ENCODE peak calls at places on chromosomes 2 and 18, in ten cellular contexts. One of them, this sample, is unnamed.

GRCh38 chr18:49161627-49162026 is 210.9 kb upstream of the SMAD7 start:
- DNase-seq in WTC11: no peak
- DNase-seq in CD4-positive, alpha-beta T cell: no peak
- DNase-seq in kidney: no peak
- DNase-seq in tibial artery: no peak
- DNase-seq in Peyer's patch: no peak
- DNase-seq in A549: no peak
- DNase-seq in pancreas: no peak
- DNase-seq in heart left ventricle: no peak
- DNase-seq in psoas muscle: no peak
- DNase-seq in this sample: no peak

GRCh38 chr2:154704991-154705390 is 6.5 kb downstream of the KCNJ3 start:
- DNase-seq in WTC11: no peak
- DNase-seq in CD4-positive, alpha-beta T cell: no peak
- DNase-seq in kidney: no peak
- DNase-seq in tibial artery: no peak
- DNase-seq in Peyer's patch: no peak
- DNase-seq in A549: no peak
- DNase-seq in pancreas: no peak
- DNase-seq in heart left ventricle: no peak
- DNase-seq in psoas muscle: no peak
- DNase-seq in this sample: no peak

GRCh38 chr2:33577660-33578059 is 21.4 kb downstream of the FAM98A start:
- DNase-seq in WTC11: no peak
- DNase-seq in CD4-positive, alpha-beta T cell: no peak
- DNase-seq in kidney: no peak
- DNase-seq in tibial artery: no peak
- DNase-seq in Peyer's patch: no peak
- DNase-seq in A549: no peak
- DNase-seq in pancreas: no peak
- DNase-seq in heart left ventricle: no peak
- DNase-seq in psoas muscle: no peak
- DNase-seq in this sample: no peak

GRCh38 chr2:153068067-153068466 is 349.6 kb downstream of the ARL6IP6 start:
- DNase-seq in WTC11: no peak
- DNase-seq in CD4-positive, alpha-beta T cell: no peak
- DNase-seq in kidney: no peak
- DNase-seq in tibial artery: no peak
- DNase-seq in Peyer's patch: no peak
- DNase-seq in A549: no peak
- DNase-seq in pancreas: no peak
- DNase-seq in heart left ventricle: no peak
- DNase-seq in psoas muscle: no peak
- DNase-seq in this sample: no peak

GRCh38 chr18:59379772-59380530 is 20.9 kb upstream of the LMAN1 start:
- DNase-seq in WTC11: no peak
- DNase-seq in CD4-positive, alpha-beta T cell: no peak
- DNase-seq in kidney: no peak
- DNase-seq in tibial artery: no peak
- DNase-seq in Peyer's patch: no peak
- DNase-seq in A549: no peak
- DNase-seq in pancreas: no peak
- DNase-seq in heart left ventricle: no peak
- DNase-seq in psoas muscle: no peak
- DNase-seq in this sample: no peak

GRCh38 chr18:40152859-40153258 is 1802.2 kb upstream of the PIK3C3 start:
- DNase-seq in WTC11: no peak
- DNase-seq in CD4-positive, alpha-beta T cell: no peak
- DNase-seq in kidney: no peak
- DNase-seq in tibial artery: no peak
- DNase-seq in Peyer's patch: no peak
- DNase-seq in A549: no peak
- DNase-seq in pancreas: no peak
- DNase-seq in heart left ventricle: no peak
- DNase-seq in psoas muscle: no peak
- DNase-seq in this sample: no peak

GRCh38 chr2:238099709-238100048 is 461 bp upstream of the ESPNL start:
- DNase-seq in WTC11: no peak
- DNase-seq in CD4-positive, alpha-beta T cell: no peak
- DNase-seq in kidney: peak
- DNase-seq in tibial artery: no peak
- DNase-seq in Peyer's patch: peak
- DNase-seq in A549: no peak
- DNase-seq in pancreas: peak
- DNase-seq in heart left ventricle: peak
- DNase-seq in psoas muscle: no peak
- DNase-seq in this sample: no peak

GRCh38 chr2:222827417-222827816 is 33.4 kb upstream of the ACSL3 start:
- DNase-seq in WTC11: no peak
- DNase-seq in CD4-positive, alpha-beta T cell: no peak
- DNase-seq in kidney: no peak
- DNase-seq in tibial artery: no peak
- DNase-seq in Peyer's patch: no peak
- DNase-seq in A549: no peak
- DNase-seq in pancreas: no peak
- DNase-seq in heart left ventricle: no peak
- DNase-seq in psoas muscle: no peak
- DNase-seq in this sample: no peak

GRCh38 chr2:12604248-12604801 is 112.4 kb upstream of the TRIB2 start:
- DNase-seq in WTC11: no peak
- DNase-seq in CD4-positive, alpha-beta T cell: no peak
- DNase-seq in kidney: no peak
- DNase-seq in tibial artery: no peak
- DNase-seq in Peyer's patch: no peak
- DNase-seq in A549: no peak
- DNase-seq in pancreas: no peak
- DNase-seq in heart left ventricle: no peak
- DNase-seq in psoas muscle: no peak
- DNase-seq in this sample: no peak

GRCh38 chr2:12605366-12605765 is 111.4 kb upstream of the TRIB2 start:
- DNase-seq in WTC11: no peak
- DNase-seq in CD4-positive, alpha-beta T cell: no peak
- DNase-seq in kidney: no peak
- DNase-seq in tibial artery: no peak
- DNase-seq in Peyer's patch: no peak
- DNase-seq in A549: no peak
- DNase-seq in pancreas: no peak
- DNase-seq in heart left ventricle: no peak
- DNase-seq in psoas muscle: no peak
- DNase-seq in this sample: no peak

GRCh38 chr2:12607971-12608370 is 108.8 kb upstream of the TRIB2 start:
- DNase-seq in WTC11: no peak
- DNase-seq in CD4-positive, alpha-beta T cell: no peak
- DNase-seq in kidney: no peak
- DNase-seq in tibial artery: no peak
- DNase-seq in Peyer's patch: no peak
- DNase-seq in A549: no peak
- DNase-seq in pancreas: no peak
- DNase-seq in heart left ventricle: no peak
- DNase-seq in psoas muscle: no peak
- DNase-seq in this sample: no peak

GRCh38 chr2:12605936-12606335 is 110.8 kb upstream of the TRIB2 start:
- DNase-seq in WTC11: no peak
- DNase-seq in CD4-positive, alpha-beta T cell: no peak
- DNase-seq in kidney: no peak
- DNase-seq in tibial artery: no peak
- DNase-seq in Peyer's patch: no peak
- DNase-seq in A549: no peak
- DNase-seq in pancreas: no peak
- DNase-seq in heart left ventricle: no peak
- DNase-seq in psoas muscle: no peak
- DNase-seq in this sample: no peak

DNA sequence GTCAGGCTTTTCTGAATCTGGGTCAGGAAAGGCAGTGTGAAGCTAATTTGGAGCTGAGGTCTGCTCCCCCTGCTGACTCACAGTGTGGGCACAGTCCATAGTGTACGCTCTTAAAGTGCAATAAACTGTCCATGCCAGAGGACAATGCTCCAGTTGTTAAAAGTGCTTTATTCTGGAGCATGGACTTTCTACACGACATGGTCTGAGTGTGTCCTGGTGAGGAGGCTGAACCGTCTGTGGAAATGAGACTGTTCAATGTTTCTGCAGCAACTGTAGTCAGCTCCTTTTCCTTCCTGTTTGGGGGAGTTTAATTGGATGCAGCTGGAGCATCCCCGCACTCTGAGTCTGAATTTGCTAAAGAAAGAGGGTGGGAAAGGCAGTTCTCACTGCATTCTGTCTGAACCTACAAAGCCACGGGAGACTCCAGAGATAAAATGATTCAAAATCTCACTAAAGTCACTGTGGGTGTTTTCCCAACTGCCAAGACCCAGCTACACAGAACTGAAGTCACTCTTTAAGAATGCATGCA is 110.2 kb upstream of the TRIB2 start:
- DNase-seq in WTC11: no peak
- DNase-seq in CD4-positive, alpha-beta T cell: no peak
- DNase-seq in kidney: no peak
- DNase-seq in tibial artery: no peak
- DNase-seq in Peyer's patch: no peak
- DNase-seq in A549: no peak
- DNase-seq in pancreas: no peak
- DNase-seq in heart left ventricle: no peak
- DNase-seq in psoas muscle: no peak
- DNase-seq in this sample: no peak
- TF ChIP-seq CTCF in WTC11: no peak
- TF ChIP-seq CTCF in CD4-positive, alpha-beta T cell: no peak
- TF ChIP-seq CTCF in kidney: no peak
- TF ChIP-seq CTCF in tibial artery: no peak
- TF ChIP-seq CTCF in Peyer's patch: no peak
- TF ChIP-seq CTCF in A549: no peak
- TF ChIP-seq CTCF in pancreas: no peak
- TF ChIP-seq CTCF in heart left ventricle: peak
- TF ChIP-seq CTCF in psoas muscle: no peak
- TF ChIP-seq CTCF in this sample: no peak

DNA sequence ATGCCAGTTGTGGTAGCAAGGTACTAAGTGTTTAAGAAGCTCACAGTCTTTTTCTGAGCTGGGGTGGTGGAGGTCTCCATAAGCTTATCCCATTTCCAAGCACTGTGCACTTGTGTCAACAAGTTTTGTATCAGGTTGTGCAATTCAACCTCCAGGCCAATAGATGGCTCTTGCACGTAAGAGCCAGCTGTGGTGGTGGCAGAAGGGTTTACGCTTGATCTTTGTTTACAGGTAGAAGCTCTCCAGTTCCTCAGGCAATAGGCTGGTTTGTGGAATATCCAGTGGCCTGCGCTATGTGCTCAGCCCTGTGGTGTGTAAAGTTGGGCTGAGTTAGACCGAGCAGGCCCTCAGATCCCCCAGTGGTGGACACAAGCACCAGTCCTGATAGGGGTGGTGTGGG is 89.7 kb upstream of the CNTNAP5 start:
- DNase-seq in WTC11: no peak
- DNase-seq in CD4-positive, alpha-beta T cell: no peak
- DNase-seq in kidney: no peak
- DNase-seq in tibial artery: no peak
- DNase-seq in Peyer's patch: no peak
- DNase-seq in A549: peak
- DNase-seq in pancreas: no peak
- DNase-seq in heart left ventricle: no peak
- DNase-seq in psoas muscle: no peak
- DNase-seq in this sample: no peak
- TF ChIP-seq CTCF in WTC11: no peak
- TF ChIP-seq CTCF in CD4-positive, alpha-beta T cell: no peak
- TF ChIP-seq CTCF in kidney: no peak
- TF ChIP-seq CTCF in tibial artery: no peak
- TF ChIP-seq CTCF in Peyer's patch: no peak
- TF ChIP-seq CTCF in A549: no peak
- TF ChIP-seq CTCF in pancreas: no peak
- TF ChIP-seq CTCF in heart left ventricle: no peak
- TF ChIP-seq CTCF in psoas muscle: no peak
- TF ChIP-seq CTCF in this sample: no peak

DNA sequence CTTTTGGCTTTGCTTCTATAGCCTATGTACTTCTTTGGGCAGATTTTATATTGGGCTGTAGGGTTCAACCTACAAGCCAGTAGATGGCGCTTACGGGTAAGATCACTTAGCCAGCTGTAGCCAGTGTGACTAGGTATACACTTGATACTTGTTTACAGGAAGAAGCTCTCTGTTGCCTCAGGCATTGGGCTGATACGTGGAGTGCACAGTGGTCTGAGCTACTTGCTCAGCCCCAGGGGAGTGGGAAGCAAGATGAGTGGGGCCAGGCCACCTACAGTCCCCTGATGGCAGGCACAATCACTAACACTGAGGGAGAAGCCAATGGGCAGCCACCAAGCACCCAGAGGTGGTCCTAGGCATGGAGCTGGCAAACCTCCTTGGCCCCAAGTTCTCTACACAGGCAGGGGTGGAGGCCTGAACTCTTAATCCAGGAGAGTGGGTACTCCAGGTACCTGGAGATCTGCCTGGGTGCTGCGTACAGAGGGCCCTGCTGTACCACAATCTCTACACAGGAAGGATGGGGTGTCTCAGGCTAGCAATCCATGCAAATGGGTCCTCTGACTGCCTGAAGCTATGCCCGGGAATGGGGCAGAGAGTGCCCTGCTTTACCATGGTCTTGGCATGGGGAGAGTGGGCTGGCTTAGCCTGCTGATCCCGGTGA is 122.2 kb downstream of the NCOA1 start:
- DNase-seq in WTC11: peak
- DNase-seq in CD4-positive, alpha-beta T cell: no peak
- DNase-seq in kidney: no peak
- DNase-seq in tibial artery: no peak
- DNase-seq in Peyer's patch: no peak
- DNase-seq in A549: peak
- DNase-seq in pancreas: no peak
- DNase-seq in heart left ventricle: no peak
- DNase-seq in psoas muscle: no peak
- DNase-seq in this sample: peak
- TF ChIP-seq CTCF in WTC11: peak
- TF ChIP-seq CTCF in CD4-positive, alpha-beta T cell: no peak
- TF ChIP-seq CTCF in kidney: peak
- TF ChIP-seq CTCF in tibial artery: no peak
- TF ChIP-seq CTCF in Peyer's patch: peak
- TF ChIP-seq CTCF in A549: peak
- TF ChIP-seq CTCF in pancreas: no peak
- TF ChIP-seq CTCF in heart left ventricle: peak
- TF ChIP-seq CTCF in psoas muscle: peak
- TF ChIP-seq CTCF in this sample: peak

GRCh38 chr2:10035633-10036032 is 7.7 kb upstream of the KLF11 start:
- DNase-seq in WTC11: no peak
- DNase-seq in CD4-positive, alpha-beta T cell: no peak
- DNase-seq in kidney: no peak
- DNase-seq in tibial artery: no peak
- DNase-seq in Peyer's patch: no peak
- DNase-seq in A549: no peak
- DNase-seq in pancreas: no peak
- DNase-seq in heart left ventricle: peak
- DNase-seq in psoas muscle: no peak
- DNase-seq in this sample: no peak

GRCh38 chr2:10034333-10035052 is 8.9 kb upstream of the KLF11 start:
- DNase-seq in WTC11: no peak
- DNase-seq in CD4-positive, alpha-beta T cell: no peak
- DNase-seq in kidney: peak
- DNase-seq in tibial artery: no peak
- DNase-seq in Peyer's patch: no peak
- DNase-seq in A549: no peak
- DNase-seq in pancreas: peak
- DNase-seq in heart left ventricle: no peak
- DNase-seq in psoas muscle: no peak
- DNase-seq in this sample: no peak

GRCh38 chr2:10038123-10038522 is 5.2 kb upstream of the KLF11 start:
- DNase-seq in WTC11: no peak
- DNase-seq in CD4-positive, alpha-beta T cell: no peak
- DNase-seq in kidney: peak
- DNase-seq in tibial artery: no peak
- DNase-seq in Peyer's patch: no peak
- DNase-seq in A549: no peak
- DNase-seq in pancreas: peak
- DNase-seq in heart left ventricle: peak
- DNase-seq in psoas muscle: no peak
- DNase-seq in this sample: no peak

GRCh38 chr2:10035053-10035422 is 8.3 kb upstream of the KLF11 start:
- DNase-seq in WTC11: no peak
- DNase-seq in CD4-positive, alpha-beta T cell: no peak
- DNase-seq in kidney: peak
- DNase-seq in tibial artery: no peak
- DNase-seq in Peyer's patch: no peak
- DNase-seq in A549: no peak
- DNase-seq in pancreas: peak
- DNase-seq in heart left ventricle: peak
- DNase-seq in psoas muscle: no peak
- DNase-seq in this sample: no peak

DNA sequence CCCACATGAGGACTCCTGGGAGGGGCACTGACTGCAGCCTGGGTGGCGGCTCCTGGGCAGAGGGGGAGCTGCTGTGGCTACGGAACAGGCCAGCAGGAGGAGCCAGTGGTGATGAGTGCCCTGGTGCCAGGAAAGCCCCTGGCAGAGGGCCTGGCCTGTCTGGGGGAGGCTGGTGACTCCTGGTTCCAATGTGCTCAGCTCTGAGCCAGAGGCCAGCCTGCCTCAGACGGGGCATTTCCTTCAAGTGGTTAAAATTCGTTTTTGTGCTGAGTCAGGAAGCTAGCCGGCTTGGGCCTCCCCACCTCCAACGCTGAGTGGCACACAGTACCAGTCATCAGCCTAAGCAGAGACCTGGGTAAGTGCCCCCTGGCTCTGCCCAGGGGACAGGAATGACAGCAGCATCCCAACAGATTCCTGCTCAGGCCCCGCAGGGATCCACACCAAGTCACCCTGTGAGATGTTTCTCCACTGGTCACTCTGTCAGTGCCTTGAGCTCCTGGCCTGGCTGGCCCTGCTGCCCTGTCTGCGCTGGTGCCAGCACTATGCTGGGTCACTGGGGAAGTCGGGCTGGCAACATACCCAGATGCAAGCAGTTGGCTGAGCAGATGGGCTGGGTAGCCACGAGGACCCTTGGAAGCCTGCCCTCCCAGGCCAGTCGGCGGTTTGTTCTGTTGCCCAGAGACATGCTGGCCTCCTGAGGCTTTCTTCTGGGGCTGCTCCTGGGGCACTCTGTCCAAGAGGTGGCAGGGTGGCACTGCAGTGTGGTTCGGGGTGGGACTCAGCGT is 7.1 kb upstream of the KLF11 start:
- DNase-seq in WTC11: no peak
- DNase-seq in CD4-positive, alpha-beta T cell: peak
- DNase-seq in kidney: peak
- DNase-seq in tibial artery: peak
- DNase-seq in Peyer's patch: peak
- DNase-seq in A549: peak
- DNase-seq in pancreas: peak
- DNase-seq in heart left ventricle: peak
- DNase-seq in psoas muscle: peak
- DNase-seq in this sample: no peak
- TF ChIP-seq CTCF in WTC11: no peak
- TF ChIP-seq CTCF in CD4-positive, alpha-beta T cell: no peak
- TF ChIP-seq CTCF in kidney: peak
- TF ChIP-seq CTCF in tibial artery: peak
- TF ChIP-seq CTCF in Peyer's patch: peak
- TF ChIP-seq CTCF in A549: peak
- TF ChIP-seq CTCF in pancreas: peak
- TF ChIP-seq CTCF in heart left ventricle: peak
- TF ChIP-seq CTCF in psoas muscle: peak
- TF ChIP-seq CTCF in this sample: no peak